ENCODE peak calls at places on chromosomes 11 and 22, in five cellular contexts. U, A, G, X and D are unnamed samples.

GRCh38 chr11:7307836-7308235 is 56.1 kb downstream of the SYT9 start:
- DNase-seq in G (no peak), U (no peak), X (no peak), A (no peak), D (no peak)

GRCh38 chr11:33445761-33446161 is 188.6 kb downstream of the HIPK3 start:
- DNase-seq in A (peak; percentile 50), X (no peak), U (no peak), G (no peak), D (no peak)

GRCh38 chr22:46823654-46824053 is 61.2 kb downstream of the TBC1D22A start:
- DNase-seq in X (no peak), U (no peak), G (no peak), A (no peak), D (no peak)

GRCh38 chr11:38169286-38169685 is 1571.2 kb upstream of the RAG2 start:
- DNase-seq in U (no peak), X (no peak), G (no peak), A (peak; percentile 42), D (no peak)

GRCh38 chr22:38569181-38569971 is 607 bp downstream of the DMC1 start:
- DNase-seq in X (no peak), G (no peak), A (peak; percentile 23), U (no peak), D (peak; percentile 22)

GRCh38 chr22:43004362-43005035 is 10.4 kb downstream of the PACSIN2 start:
- DNase-seq in A (peak; percentile 81), U (no peak), G (no peak), X (no peak), D (no peak)

GRCh38 chr22:45101828-45102227 is 61.9 kb upstream of the NUP50 start:
- DNase-seq in A (peak; percentile 84), X (no peak), G (peak; percentile 87), U (peak; percentile 37), D (peak; percentile 68)

GRCh38 chr22:21055880-21056319 is 10.2 kb downstream of the LRRC74B start:
- DNase-seq in A (no peak), U (no peak), G (no peak), X (no peak), D (no peak)

GRCh38 chr22:37460684-37461083 is 25.5 kb downstream of the MFNG start:
- DNase-seq in X (no peak), G (no peak), A (no peak), U (no peak), D (no peak)

GRCh38 chr11:118224512-118225180 is at the start of gene JAML:
- DNase-seq in G (no peak), X (peak; percentile 67), A (no peak), U (peak; percentile 60), D (no peak)

GRCh38 chr11:10387209-10388083 is 67.6 kb upstream of the AMPD3 start:
- DNase-seq in A (peak; percentile 94), X (no peak), G (no peak), U (no peak), D (no peak)

GRCh38 chr22:24146791-24147353 is 34.4 kb upstream of the SUSD2 start:
- DNase-seq in A (peak; percentile 69), U (no peak), G (no peak), X (no peak), D (no peak)

GRCh38 chr11:10694481-10695239 is 1.1 kb upstream of the IRAG1 start:
- DNase-seq in A (peak; percentile 68), X (no peak), U (no peak), G (no peak), D (no peak)

GRCh38 chr22:46007003-46007847 is 30.3 kb upstream of the WNT7B start:
- DNase-seq in A (peak; percentile 92), X (no peak), U (peak; percentile 19), G (peak; percentile 86), D (no peak)

GRCh38 chr11:11709447-11710239 is 87.8 kb upstream of the GALNT18 start:
- DNase-seq in X (no peak), A (no peak), U (no peak), G (no peak), D (no peak)

GRCh38 chr22:38762607-38763006 is 6.8 kb upstream of the SUN2 start:
- DNase-seq in X (no peak), G (no peak), A (no peak), U (no peak), D (peak; percentile 60)